ENCODE peak calls at places on chromosomes 3 and 15, in eight cellular contexts. Q, R, V, W, X, M, S and E are unnamed samples.

GRCh38 chr3:156820687-156821070 is 5.5 kb upstream of the LEKR1 start:
- DNase-seq in X (no peak), R (no peak), W (peak), V (no peak), S (no peak), M (peak), Q (no peak), E (no peak)

GRCh38 chr15:48462688-48463087 is 131.5 kb downstream of the DUT start:
- DNase-seq in S (peak), Q (no peak), V (no peak), X (no peak), W (no peak), M (no peak), R (no peak), E (no peak)

GRCh38 chr3:148150141-148150540 is 547.6 kb upstream of the AGTR1 start:
- DNase-seq in Q (no peak), X (no peak), V (no peak), R (no peak), M (no peak), W (no peak), S (peak), E (no peak)

GRCh38 chr15:93566777-93567176 is 477.8 kb upstream of the RGMA start:
- DNase-seq in V (no peak), S (no peak), R (no peak), X (no peak), W (no peak), Q (no peak), M (no peak), E (no peak)

GRCh38 chr3:111072016-111072891 is 638 bp downstream of the NECTIN3 start:
- DNase-seq in M (no peak), W (no peak), X (no peak), V (peak), R (peak), Q (no peak), S (peak), E (peak)

GRCh38 chr15:39360417-39360816 is 220.5 kb upstream of the THBS1 start:
- DNase-seq in R (no peak), Q (no peak), V (no peak), M (no peak), W (no peak), S (no peak), X (no peak), E (no peak)

GRCh38 chr3:37197810-37198371 is 23.5 kb upstream of the LRRFIP2 start:
- DNase-seq in Q (no peak), X (no peak), R (no peak), M (peak), W (no peak), S (peak), V (no peak), E (no peak)

GRCh38 chr3:169022457-169022856 is 641.1 kb downstream of the MECOM start:
- DNase-seq in W (no peak), S (no peak), X (no peak), M (no peak), V (no peak), Q (no peak), R (no peak), E (no peak)

GRCh38 chr15:53837263-53837662 is 77.8 kb upstream of the WDR72 start:
- DNase-seq in V (no peak), X (no peak), S (no peak), M (no peak), Q (no peak), R (no peak), W (no peak), E (peak)

GRCh38 chr3:124997303-124998246 is 58.2 kb downstream of the HEG1 start:
- DNase-seq in Q (no peak), M (no peak), S (no peak), R (no peak), V (no peak), X (no peak), W (no peak), E (no peak)

GRCh38 chr15:99634576-99634975 is 68.8 kb downstream of the MEF2A start:
- DNase-seq in M (no peak), X (no peak), W (no peak), R (no peak), S (no peak), V (no peak), Q (no peak), E (no peak)

GRCh38 chr3:183537295-183537730 is 18.2 kb downstream of the KLHL6 start:
- DNase-seq in S (peak), Q (no peak), W (no peak), M (peak), X (peak), V (no peak), R (no peak), E (no peak)

GRCh38 chr15:72866866-72867616 is 83.5 kb upstream of the ADPGK start:
- DNase-seq in Q (no peak), R (no peak), M (no peak), V (no peak), S (no peak), W (no peak), X (no peak), E (no peak)

GRCh38 chr15:38012894-38013293 is 78.5 kb downstream of the TMCO5A start:
- DNase-seq in V (no peak), X (no peak), M (no peak), W (no peak), S (no peak), Q (no peak), R (no peak), E (no peak)

GRCh38 chr3:148232409-148232808 is 465.3 kb upstream of the AGTR1 start:
- DNase-seq in X (no peak), V (no peak), M (no peak), W (no peak), Q (no peak), R (no peak), S (no peak), E (no peak)

GRCh38 chr15:40894689-40895308 is 549 bp downstream of the VPS18 start:
- DNase-seq in X (no peak), V (no peak), M (peak), R (peak), S (peak), Q (no peak), W (peak), E (peak)

GRCh38 chr3:96966181-96966929 is 152.0 kb downstream of the EPHA6 start:
- DNase-seq in W (no peak), X (no peak), R (no peak), M (no peak), Q (no peak), S (peak), V (no peak), E (no peak)

GRCh38 chr3:62873672-62874397 is 1.4 kb downstream of the CADPS start:
- DNase-seq in X (peak), Q (no peak), S (no peak), W (peak), M (no peak), R (no peak), V (no peak), E (peak)

GRCh38 chr15:90103669-90104329 is 1.5 kb upstream of the IDH2 start:
- DNase-seq in S (no peak), W (no peak), X (no peak), M (no peak), R (no peak), V (no peak), Q (no peak), E (peak)

GRCh38 chr15:45603881-45604280 is 16.7 kb downstream of the BLOC1S6 start:
- DNase-seq in R (no peak), M (no peak), V (no peak), X (no peak), S (no peak), W (peak), Q (no peak), E (no peak)

GRCh38 chr15:52284164-52284563 is 11.4 kb downstream of the MYO5C start:
- DNase-seq in Q (no peak), M (peak), X (no peak), S (peak), R (no peak), W (no peak), V (peak), E (no peak)

GRCh38 chr15:79442911-79443310 is 10.8 kb downstream of the MINAR1 start:
- DNase-seq in M (no peak), X (no peak), R (no peak), W (no peak), Q (no peak), S (no peak), V (peak), E (no peak)

GRCh38 chr3:194324823-194325327 is 26.3 kb downstream of the CPN2 start:
- DNase-seq in W (no peak), Q (no peak), V (no peak), M (no peak), R (no peak), S (no peak), X (no peak), E (no peak)

GRCh38 chr15:58447244-58448010 is 15.6 kb downstream of the LIPC start:
- DNase-seq in X (no peak), Q (no peak), M (peak), V (peak), R (no peak), W (no peak), S (no peak), E (no peak)

GRCh38 chr3:31903686-31904431 is 77.2 kb downstream of the OSBPL10 start:
- DNase-seq in X (no peak), W (no peak), R (no peak), S (no peak), V (no peak), Q (no peak), M (no peak), E (no peak)

GRCh38 chr3:143334231-143334630 is 214.7 kb downstream of the CHST2 start:
- DNase-seq in R (no peak), V (no peak), M (peak), S (peak), Q (no peak), W (no peak), X (no peak), E (no peak)

GRCh38 chr3:150450906-150451305 is 42.8 kb downstream of the TSC22D2 start:
- DNase-seq in W (no peak), V (no peak), R (no peak), X (no peak), S (peak), M (no peak), Q (no peak), E (no peak)

GRCh38 chr15:48766196-48766595 is 44.7 kb downstream of the CEP152 start:
- DNase-seq in R (no peak), W (no peak), X (no peak), Q (no peak), M (no peak), S (no peak), V (no peak), E (no peak)

GRCh38 chr3:44981751-44982150 is 5.7 kb downstream of the EXOSC7 start:
- DNase-seq in X (no peak), W (no peak), R (no peak), V (no peak), M (no peak), S (no peak), Q (no peak), E (no peak)

GRCh38 chr3:133574260-133574881 is 885 bp downstream of the CDV3 start:
- DNase-seq in X (no peak), W (peak), V (peak), R (peak), M (peak), S (peak), Q (peak), E (peak)

GRCh38 chr3:74121761-74122160 is 492.7 kb downstream of the CNTN3 start:
- DNase-seq in V (no peak), X (no peak), Q (no peak), R (no peak), W (no peak), S (no peak), M (peak), E (no peak)

GRCh38 chr3:51988286-51989146 is 5.2 kb downstream of the ACY1 start:
- DNase-seq in X (no peak), M (no peak), Q (no peak), S (no peak), V (no peak), W (no peak), R (no peak), E (no peak)